ENCODE peak calls at places on chromosomes 12 and 14, in six cellular contexts. M is IMR-90, R is A549, A is K562, U is GM12878, I is HepG2. H is an unnamed sample.

GRCh38 chr14:71626281-71626835 is 305.9 kb upstream of the RGS6 start:
- DNase-seq in M (peak), R (no peak), A (no peak), U (no peak), I (no peak), H (no peak)

GRCh38 chr12:19301688-19302640 is 137.3 kb upstream of the AEBP2 start:
- DNase-seq in M (no peak), R (no peak), A (no peak), U (no peak), I (no peak), H (no peak)

GRCh38 chr12:72511493-72511892 is 239.3 kb downstream of the TRHDE start:
- DNase-seq in M (no peak), R (no peak), A (no peak), U (no peak), I (no peak), H (no peak)

GRCh38 chr14:100078997-100079561 is 13.9 kb downstream of the EVL start:
- DNase-seq in M (peak), R (no peak), A (peak), U (no peak), I (no peak), H (peak)

GRCh38 chr12:104864668-104865067 is 93.4 kb downstream of the SLC41A2 start:
- DNase-seq in M (peak), R (no peak), A (no peak), U (no peak), I (no peak), H (no peak)

GRCh38 chr14:96623676-96624484 is 121.7 kb downstream of the PAPOLA start:
- DNase-seq in M (no peak), R (no peak), A (no peak), U (no peak), I (no peak), H (no peak)

GRCh38 chr14:91228112-91229004 is 16.1 kb downstream of the GPR68 start:
- DNase-seq in M (peak), R (no peak), A (peak), U (peak), I (no peak), H (no peak)

GRCh38 chr14:20412876-20413784 is at the start of gene TEP1:
- DNase-seq in M (peak), R (peak), A (peak), U (no peak), I (peak), H (peak)

GRCh38 chr12:50117057-50117622 is 5.1 kb downstream of the COX14 start:
- DNase-seq in M (no peak), R (no peak), A (no peak), U (no peak), I (no peak), H (no peak)

GRCh38 chr14:67569651-67570290 is 30.3 kb downstream of the PIGH start:
- DNase-seq in M (no peak), R (no peak), A (no peak), U (no peak), I (no peak), H (no peak)

GRCh38 chr14:67571991-67572323 is 28.1 kb downstream of the PIGH start:
- DNase-seq in M (no peak), R (no peak), A (no peak), U (no peak), I (no peak), H (no peak)

GRCh38 chr14:67571275-67571990 is 28.6 kb downstream of the PIGH start:
- DNase-seq in M (peak), R (peak), A (peak), U (no peak), I (peak), H (peak)

GRCh38 chr14:67569011-67569650 is 30.9 kb downstream of the PIGH start:
- DNase-seq in M (no peak), R (no peak), A (no peak), U (no peak), I (no peak), H (no peak)

DNA sequence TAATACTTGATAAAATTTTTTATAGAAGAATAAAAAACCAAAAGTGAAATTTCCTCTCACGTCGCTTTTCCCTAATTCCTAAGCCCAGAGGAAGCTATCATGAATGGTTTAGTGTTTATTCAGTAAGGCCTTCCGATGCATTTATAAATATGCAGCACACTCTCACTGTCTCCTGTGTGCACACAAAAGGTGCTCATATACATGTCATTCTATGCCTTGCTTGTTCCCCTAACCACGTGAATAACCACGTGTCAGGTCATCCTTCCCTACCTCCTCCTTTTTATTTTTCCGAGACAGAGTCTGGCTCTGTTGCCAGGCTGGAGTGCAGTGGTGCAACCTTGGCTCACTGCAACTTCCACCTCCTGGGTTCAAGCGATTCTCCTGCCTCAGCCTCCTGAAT is 29.6 kb downstream of the PIGH start:
- DNase-seq in M (no peak), R (no peak), A (no peak), U (no peak), I (no peak), H (no peak)
- TF ChIP-seq BHLHE40 in M (no peak), R (no peak), A (no peak), U (no peak), I (no peak), H (no peak)

GRCh38 chr14:30058401-30058800 is 130.8 kb upstream of the PRKD1 start:
- DNase-seq in M (peak), R (no peak), A (no peak), U (no peak), I (no peak), H (no peak)

GRCh38 chr14:30053103-30053502 is 125.5 kb upstream of the PRKD1 start:
- DNase-seq in M (no peak), R (no peak), A (no peak), U (no peak), I (no peak), H (no peak)
- TF ChIP-seq BHLHE40 in M (no peak), R (no peak), A (no peak), U (no peak), I (no peak), H (no peak)

GRCh38 chr14:87615822-87616679 is 376.9 kb downstream of the GALC start:
- DNase-seq in M (peak), R (peak), A (peak), U (no peak), I (peak), H (peak)
- TF ChIP-seq BHLHE40 in M (no peak), R (no peak), A (no peak), U (no peak), I (no peak), H (no peak)

GRCh38 chr12:71393625-71394024 is 46.0 kb upstream of the LGR5 start:
- DNase-seq in M (no peak), R (no peak), A (peak), U (no peak), I (no peak), H (no peak)
- TF ChIP-seq BHLHE40 in M (no peak), R (no peak), A (no peak), U (no peak), I (no peak), H (no peak)

GRCh38 chr14:77641534-77642341 is 25.3 kb upstream of the SPTLC2 start:
- DNase-seq in M (peak), R (peak), A (no peak), U (peak), I (no peak), H (no peak)
- TF ChIP-seq BHLHE40 in M (no peak), R (no peak), A (no peak), U (peak), I (no peak), H (no peak)

GRCh38 chr14:101221549-101222160 is 318.1 kb upstream of the RTL1 start:
- DNase-seq in M (no peak), R (no peak), A (no peak), U (no peak), I (no peak), H (no peak)

GRCh38 chr14:101223561-101224162 is 320.1 kb upstream of the RTL1 start:
- DNase-seq in M (no peak), R (no peak), A (no peak), U (no peak), I (no peak), H (no peak)

GRCh38 chr14:101224356-101225115 is 321.0 kb upstream of the RTL1 start:
- DNase-seq in M (no peak), R (no peak), A (peak), U (no peak), I (no peak), H (no peak)

GRCh38 chr14:101222362-101223090 is 319.0 kb upstream of the RTL1 start:
- DNase-seq in M (no peak), R (no peak), A (no peak), U (no peak), I (no peak), H (no peak)

DNA sequence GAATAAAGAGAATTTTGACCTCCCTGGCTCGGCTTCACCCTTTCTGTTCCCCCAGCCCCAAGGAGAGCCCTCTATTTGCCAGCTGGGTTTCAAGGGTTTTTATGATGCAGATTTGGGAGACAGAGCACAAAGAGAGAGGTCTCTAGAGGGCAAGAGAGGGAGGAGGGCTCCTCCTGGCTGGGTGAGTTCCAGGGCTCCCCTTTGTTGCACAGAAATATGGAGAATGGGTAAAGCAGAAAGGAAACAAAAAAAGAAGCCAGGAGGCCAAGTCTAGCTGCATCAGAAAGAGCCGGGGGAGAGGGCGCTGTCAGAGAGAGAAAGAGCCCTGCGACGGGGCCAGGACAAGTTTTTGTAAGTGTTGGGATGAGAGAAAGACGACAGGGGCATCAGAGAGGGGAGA is 319.6 kb upstream of the RTL1 start:
- DNase-seq in M (no peak), R (no peak), A (no peak), U (no peak), I (no peak), H (no peak)
- TF ChIP-seq BHLHE40 in M (no peak), R (no peak), A (no peak), U (no peak), I (no peak), H (no peak)

GRCh38 chr12:29693962-29694361 is 89.8 kb downstream of the TMTC1 start:
- DNase-seq in M (no peak), R (no peak), A (no peak), U (no peak), I (no peak), H (no peak)
- TF ChIP-seq BHLHE40 in M (no peak), R (no peak), A (no peak), U (no peak), I (no peak), H (no peak)

GRCh38 chr12:130161261-130162231 is 718 bp upstream of the FZD10 start:
- DNase-seq in M (no peak), R (no peak), A (no peak), U (no peak), I (no peak), H (peak)
- TF ChIP-seq BHLHE40 in M (no peak), R (no peak), A (no peak), U (no peak), I (no peak), H (no peak)

DNA sequence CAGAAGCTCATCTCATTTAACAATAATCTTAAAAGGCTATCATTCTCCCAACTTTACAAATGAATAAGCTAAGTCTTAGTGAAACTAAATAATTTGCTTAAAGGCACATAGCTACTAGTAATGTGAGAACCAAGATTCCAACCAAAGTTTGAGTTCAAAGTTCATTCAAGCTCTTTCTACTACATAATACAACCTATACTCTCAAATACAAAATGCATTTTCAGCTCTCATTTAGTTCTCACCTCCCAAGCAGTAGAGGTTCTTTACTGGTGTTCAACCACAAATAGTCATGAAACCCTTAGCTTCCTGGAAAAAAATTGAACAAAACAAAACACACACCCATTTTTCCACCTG is 43.5 kb downstream of the DDHD1 start:
- DNase-seq in M (no peak), R (no peak), A (no peak), U (peak), I (peak), H (no peak)
- TF ChIP-seq BHLHE40 in M (no peak), R (no peak), A (no peak), U (no peak), I (no peak), H (no peak)